ENCODE peak calls at places on chromosomes 6 and 20, in six cellular contexts. One of them, this sample, is unnamed.

GRCh38 chr6:134379086-134379485 is 61.2 kb upstream of the SGK1 start:
- DNase-seq in transverse colon: peak
- DNase-seq in tibial nerve: no peak
- DNase-seq in heart left ventricle: no peak
- DNase-seq in right lobe of liver: no peak
- DNase-seq in NB4: no peak
- DNase-seq in this sample: no peak

GRCh38 chr20:13220857-13221297 is at the start of gene ISM1:
- DNase-seq in transverse colon: no peak
- DNase-seq in tibial nerve: no peak
- DNase-seq in heart left ventricle: no peak
- DNase-seq in right lobe of liver: peak
- DNase-seq in NB4: no peak
- DNase-seq in this sample: no peak

GRCh38 chr20:61350500-61351250 is 98.6 kb downstream of the CDH4 start:
- DNase-seq in transverse colon: no peak
- DNase-seq in tibial nerve: no peak
- DNase-seq in heart left ventricle: no peak
- DNase-seq in right lobe of liver: no peak
- DNase-seq in NB4: no peak
- DNase-seq in this sample: no peak

GRCh38 chr6:30743099-30744053 is 889 bp upstream of the FLOT1 start:
- DNase-seq in transverse colon: peak
- DNase-seq in tibial nerve: no peak
- DNase-seq in heart left ventricle: no peak
- DNase-seq in right lobe of liver: no peak
- DNase-seq in NB4: peak
- DNase-seq in this sample: no peak

GRCh38 chr20:15158438-15158990 is 821.1 kb upstream of the FLRT3 start:
- DNase-seq in transverse colon: no peak
- DNase-seq in tibial nerve: no peak
- DNase-seq in heart left ventricle: no peak
- DNase-seq in right lobe of liver: no peak
- DNase-seq in NB4: no peak
- DNase-seq in this sample: no peak

GRCh38 chr6:83827050-83827449 is 26.1 kb upstream of the RIPPLY2 start:
- DNase-seq in transverse colon: no peak
- DNase-seq in tibial nerve: no peak
- DNase-seq in heart left ventricle: no peak
- DNase-seq in right lobe of liver: no peak
- DNase-seq in NB4: no peak
- DNase-seq in this sample: no peak

GRCh38 chr20:57080796-57081195 is 185.6 kb downstream of the BMP7 start:
- DNase-seq in transverse colon: no peak
- DNase-seq in tibial nerve: no peak
- DNase-seq in heart left ventricle: no peak
- DNase-seq in right lobe of liver: no peak
- DNase-seq in NB4: no peak
- DNase-seq in this sample: no peak

GRCh38 chr6:137723273-137724017 is 143.6 kb upstream of the TNFAIP3 start:
- DNase-seq in transverse colon: no peak
- DNase-seq in tibial nerve: no peak
- DNase-seq in heart left ventricle: no peak
- DNase-seq in right lobe of liver: peak
- DNase-seq in NB4: no peak
- DNase-seq in this sample: no peak

GRCh38 chr20:49292010-49292409 is 14.2 kb upstream of the ZNFX1 start:
- DNase-seq in transverse colon: no peak
- DNase-seq in tibial nerve: no peak
- DNase-seq in heart left ventricle: no peak
- DNase-seq in right lobe of liver: no peak
- DNase-seq in NB4: no peak
- DNase-seq in this sample: no peak

GRCh38 chr6:127564761-127565160 is 12.2 kb upstream of the C6orf58 start:
- DNase-seq in transverse colon: no peak
- DNase-seq in tibial nerve: no peak
- DNase-seq in heart left ventricle: no peak
- DNase-seq in right lobe of liver: no peak
- DNase-seq in NB4: no peak
- DNase-seq in this sample: no peak

GRCh38 chr6:6494677-6495076 is 93.8 kb upstream of the LY86 start:
- DNase-seq in transverse colon: peak
- DNase-seq in tibial nerve: peak
- DNase-seq in heart left ventricle: peak
- DNase-seq in right lobe of liver: peak
- DNase-seq in NB4: peak
- DNase-seq in this sample: peak

GRCh38 chr6:148430897-148431296 is 88.3 kb downstream of the SASH1 start:
- DNase-seq in transverse colon: no peak
- DNase-seq in tibial nerve: no peak
- DNase-seq in heart left ventricle: no peak
- DNase-seq in right lobe of liver: no peak
- DNase-seq in NB4: no peak
- DNase-seq in this sample: no peak

GRCh38 chr6:102026649-102027048 is 633.1 kb downstream of the GRIK2 start:
- DNase-seq in transverse colon: no peak
- DNase-seq in tibial nerve: no peak
- DNase-seq in heart left ventricle: no peak
- DNase-seq in right lobe of liver: no peak
- DNase-seq in NB4: no peak
- DNase-seq in this sample: no peak
- TF ChIP-seq POLR2A in transverse colon: no peak
- TF ChIP-seq POLR2A in tibial nerve: no peak
- TF ChIP-seq POLR2A in heart left ventricle: no peak
- TF ChIP-seq POLR2A in right lobe of liver: no peak
- TF ChIP-seq POLR2A in NB4: no peak
- TF ChIP-seq POLR2A in this sample: no peak

DNA sequence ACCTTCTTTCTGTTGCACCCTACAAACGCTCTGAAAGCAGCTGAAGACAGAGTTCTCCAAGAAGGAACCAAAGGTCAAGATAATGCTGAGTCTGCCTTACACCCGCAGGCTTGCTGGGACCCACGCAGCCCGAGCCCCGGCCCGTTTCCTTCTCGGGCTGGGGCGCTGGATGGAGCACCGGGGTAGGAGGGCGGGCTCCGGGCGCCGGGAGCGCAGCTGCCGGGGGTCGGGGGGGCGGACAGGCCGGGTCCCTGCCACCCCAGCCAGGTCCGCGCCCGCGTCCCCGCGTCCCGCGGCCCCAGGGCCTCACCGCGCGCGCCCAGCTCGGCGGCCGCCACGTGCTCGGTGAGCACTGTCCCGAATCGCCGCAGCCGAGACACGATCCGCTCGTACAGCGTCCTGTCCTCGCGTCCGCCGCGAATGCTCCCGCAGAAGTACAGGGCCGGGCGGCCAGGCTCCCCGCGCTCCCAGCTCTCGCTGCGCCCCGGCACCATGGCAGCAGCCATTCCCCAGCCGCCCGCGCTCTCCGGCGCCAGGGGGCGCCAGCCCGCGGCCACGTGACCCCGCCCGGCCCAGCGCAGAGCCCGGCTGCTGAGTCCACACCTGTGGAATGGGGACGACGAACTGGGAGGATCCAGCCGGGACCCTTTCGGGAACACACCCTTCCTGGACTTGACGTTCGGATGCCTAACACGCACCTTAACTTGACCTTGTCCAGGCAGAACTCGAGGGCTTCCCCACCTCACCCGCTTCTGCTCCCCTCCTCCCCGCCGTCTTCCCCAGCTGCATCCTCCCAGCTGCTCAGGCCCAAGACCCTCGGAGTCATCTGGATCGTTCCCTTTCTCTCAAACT is at the start of gene DNPH1:
- DNase-seq in transverse colon: peak
- DNase-seq in tibial nerve: peak
- DNase-seq in heart left ventricle: peak
- DNase-seq in right lobe of liver: peak
- DNase-seq in NB4: peak
- DNase-seq in this sample: peak
- TF ChIP-seq POLR2A in transverse colon: peak
- TF ChIP-seq POLR2A in tibial nerve: no peak
- TF ChIP-seq POLR2A in heart left ventricle: no peak
- TF ChIP-seq POLR2A in right lobe of liver: peak
- TF ChIP-seq POLR2A in NB4: peak
- TF ChIP-seq POLR2A in this sample: peak

GRCh38 chr20:1775117-1775516 is 117.5 kb upstream of the SIRPG start:
- DNase-seq in transverse colon: no peak
- DNase-seq in tibial nerve: no peak
- DNase-seq in heart left ventricle: no peak
- DNase-seq in right lobe of liver: no peak
- DNase-seq in NB4: no peak
- DNase-seq in this sample: no peak

GRCh38 chr20:1779567-1779966 is 115.6 kb upstream of the SIRPA start:
- DNase-seq in transverse colon: no peak
- DNase-seq in tibial nerve: no peak
- DNase-seq in heart left ventricle: no peak
- DNase-seq in right lobe of liver: no peak
- DNase-seq in NB4: no peak
- DNase-seq in this sample: no peak

GRCh38 chr20:1774479-1774878 is 116.9 kb upstream of the SIRPG start:
- DNase-seq in transverse colon: no peak
- DNase-seq in tibial nerve: no peak
- DNase-seq in heart left ventricle: no peak
- DNase-seq in right lobe of liver: no peak
- DNase-seq in NB4: no peak
- DNase-seq in this sample: no peak

GRCh38 chr20:1777476-1777820 is 117.8 kb upstream of the SIRPA start:
- DNase-seq in transverse colon: no peak
- DNase-seq in tibial nerve: no peak
- DNase-seq in heart left ventricle: no peak
- DNase-seq in right lobe of liver: no peak
- DNase-seq in NB4: no peak
- DNase-seq in this sample: no peak

GRCh38 chr20:1776608-1777475 is 118.4 kb upstream of the SIRPA start:
- DNase-seq in transverse colon: peak
- DNase-seq in tibial nerve: peak
- DNase-seq in heart left ventricle: peak
- DNase-seq in right lobe of liver: peak
- DNase-seq in NB4: peak
- DNase-seq in this sample: peak
- TF ChIP-seq POLR2A in transverse colon: no peak
- TF ChIP-seq POLR2A in tibial nerve: no peak
- TF ChIP-seq POLR2A in heart left ventricle: no peak
- TF ChIP-seq POLR2A in right lobe of liver: peak
- TF ChIP-seq POLR2A in NB4: no peak
- TF ChIP-seq POLR2A in this sample: no peak

GRCh38 chr20:44517454-44517853 is 4.4 kb downstream of the SERINC3 start:
- DNase-seq in transverse colon: no peak
- DNase-seq in tibial nerve: no peak
- DNase-seq in heart left ventricle: no peak
- DNase-seq in right lobe of liver: no peak
- DNase-seq in NB4: no peak
- DNase-seq in this sample: no peak

GRCh38 chr20:44526129-44526528 is 4.3 kb upstream of the SERINC3 start:
- DNase-seq in transverse colon: no peak
- DNase-seq in tibial nerve: no peak
- DNase-seq in heart left ventricle: no peak
- DNase-seq in right lobe of liver: no peak
- DNase-seq in NB4: no peak
- DNase-seq in this sample: no peak

GRCh38 chr20:44522841-44523240 is 971 bp upstream of the SERINC3 start:
- DNase-seq in transverse colon: no peak
- DNase-seq in tibial nerve: no peak
- DNase-seq in heart left ventricle: no peak
- DNase-seq in right lobe of liver: no peak
- DNase-seq in NB4: no peak
- DNase-seq in this sample: no peak

GRCh38 chr20:44523746-44524145 is 1.9 kb upstream of the SERINC3 start:
- DNase-seq in transverse colon: no peak
- DNase-seq in tibial nerve: no peak
- DNase-seq in heart left ventricle: no peak
- DNase-seq in right lobe of liver: no peak
- DNase-seq in NB4: no peak
- DNase-seq in this sample: no peak

GRCh38 chr20:44521484-44522481 is at the start of gene SERINC3:
- DNase-seq in transverse colon: peak
- DNase-seq in tibial nerve: peak
- DNase-seq in heart left ventricle: peak
- DNase-seq in right lobe of liver: peak
- DNase-seq in NB4: peak
- DNase-seq in this sample: peak
- TF ChIP-seq POLR2A in transverse colon: peak
- TF ChIP-seq POLR2A in tibial nerve: peak
- TF ChIP-seq POLR2A in heart left ventricle: peak
- TF ChIP-seq POLR2A in right lobe of liver: peak
- TF ChIP-seq POLR2A in NB4: peak
- TF ChIP-seq POLR2A in this sample: peak

DNA sequence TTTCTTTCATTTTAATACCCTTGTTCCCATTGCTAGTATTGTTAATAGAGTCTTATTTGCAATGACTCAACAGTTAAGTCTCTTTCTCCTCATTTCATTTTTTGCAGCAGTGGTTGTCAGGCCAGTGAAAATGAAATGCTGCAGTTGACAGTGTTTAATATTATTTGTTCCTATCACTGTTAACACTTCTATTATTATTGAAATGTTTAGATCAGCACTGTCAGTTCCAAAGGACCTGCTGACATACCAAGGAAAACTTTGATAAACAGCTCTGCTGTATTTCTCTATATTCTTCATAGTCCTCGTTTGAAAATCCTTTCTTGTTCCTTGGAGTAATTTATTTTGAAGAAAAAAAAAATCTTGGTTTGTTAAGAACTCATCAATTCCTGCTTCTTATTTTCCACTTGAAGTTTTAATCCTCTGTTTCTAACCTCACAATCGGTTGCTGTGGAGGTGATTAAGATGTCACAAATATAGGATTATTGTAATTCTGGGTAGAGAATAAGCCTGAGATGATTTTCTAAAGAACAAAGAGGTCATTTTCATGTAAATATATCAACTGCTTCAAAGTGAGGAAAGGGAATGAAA is 1065.9 kb upstream of the CITED2 start:
- DNase-seq in transverse colon: no peak
- DNase-seq in tibial nerve: no peak
- DNase-seq in heart left ventricle: no peak
- DNase-seq in right lobe of liver: no peak
- DNase-seq in NB4: no peak
- DNase-seq in this sample: no peak
- TF ChIP-seq POLR2A in transverse colon: no peak
- TF ChIP-seq POLR2A in tibial nerve: no peak
- TF ChIP-seq POLR2A in heart left ventricle: no peak
- TF ChIP-seq POLR2A in right lobe of liver: no peak
- TF ChIP-seq POLR2A in NB4: no peak
- TF ChIP-seq POLR2A in this sample: no peak

This sample was measured in H54.